ENCODE peak calls at places on chromosomes 12 and 14, in four cellular contexts. One of them, this sample, is unnamed.
A peak's percentile ranks its signal among the peaks of the same experiment; 100 is the strongest.

GRCh38 chr12:59844775-59845174 is 248.9 kb downstream of the SLC16A7 start:
- DNase-seq in CD8-positive, alpha-beta T cell: no peak
- DNase-seq in tibial artery: no peak
- DNase-seq in sigmoid colon: no peak
- DNase-seq in this sample: no peak

GRCh38 chr12:21169878-21170472 is 39.0 kb downstream of the SLCO1B1 start:
- DNase-seq in sigmoid colon: no peak
- DNase-seq in tibial artery: no peak
- DNase-seq in CD8-positive, alpha-beta T cell: no peak
- DNase-seq in this sample: peak; percentile 55

GRCh38 chr14:50387543-50387942 is 9.1 kb downstream of the CDKL1 start:
- DNase-seq in CD8-positive, alpha-beta T cell: no peak
- DNase-seq in tibial artery: no peak
- DNase-seq in sigmoid colon: no peak
- DNase-seq in this sample: no peak

GRCh38 chr12:14959916-14960315 is 1.5 kb downstream of the ARHGDIB start:
- DNase-seq in CD8-positive, alpha-beta T cell: no peak
- DNase-seq in sigmoid colon: no peak
- DNase-seq in tibial artery: no peak
- DNase-seq in this sample: no peak

GRCh38 chr12:117803013-117803412 is 165.8 kb downstream of the KSR2 start:
- DNase-seq in sigmoid colon: no peak
- DNase-seq in tibial artery: no peak
- DNase-seq in CD8-positive, alpha-beta T cell: no peak
- DNase-seq in this sample: no peak

GRCh38 chr14:35400707-35401421 is 3.7 kb downstream of the NFKBIA start:
- DNase-seq in CD8-positive, alpha-beta T cell: peak; percentile 18
- DNase-seq in tibial artery: no peak
- DNase-seq in sigmoid colon: peak; percentile 63
- DNase-seq in this sample: no peak

GRCh38 chr12:93957870-93958269 is 190.5 kb upstream of the PLXNC1 start:
- DNase-seq in sigmoid colon: no peak
- DNase-seq in tibial artery: no peak
- DNase-seq in CD8-positive, alpha-beta T cell: no peak
- DNase-seq in this sample: no peak

GRCh38 chr12:126424696-126425095 is 1359.5 kb downstream of the AACS start:
- DNase-seq in tibial artery: no peak
- DNase-seq in sigmoid colon: no peak
- DNase-seq in CD8-positive, alpha-beta T cell: no peak
- DNase-seq in this sample: no peak

GRCh38 chr12:93609281-93610192 is 37.1 kb downstream of the SOCS2 start:
- DNase-seq in CD8-positive, alpha-beta T cell: no peak
- DNase-seq in sigmoid colon: no peak
- DNase-seq in tibial artery: no peak
- DNase-seq in this sample: no peak

GRCh38 chr14:21385170-21385904 is 1.5 kb upstream of the SUPT16H start:
- DNase-seq in tibial artery: no peak
- DNase-seq in CD8-positive, alpha-beta T cell: no peak
- DNase-seq in sigmoid colon: no peak
- DNase-seq in this sample: no peak

GRCh38 chr12:50926415-50926814 is 25.9 kb upstream of the HIGD1C start:
- DNase-seq in tibial artery: no peak
- DNase-seq in sigmoid colon: no peak
- DNase-seq in CD8-positive, alpha-beta T cell: no peak
- DNase-seq in this sample: no peak

GRCh38 chr12:50927356-50927755 is 25.0 kb upstream of the HIGD1C start:
- DNase-seq in sigmoid colon: no peak
- DNase-seq in CD8-positive, alpha-beta T cell: no peak
- DNase-seq in tibial artery: no peak
- DNase-seq in this sample: no peak

GRCh38 chr12:50928392-50928791 is 24.0 kb upstream of the HIGD1C start:
- DNase-seq in tibial artery: no peak
- DNase-seq in CD8-positive, alpha-beta T cell: no peak
- DNase-seq in sigmoid colon: no peak
- DNase-seq in this sample: no peak

GRCh38 chr12:50925920-50926319 is 26.4 kb upstream of the HIGD1C start:
- DNase-seq in tibial artery: no peak
- DNase-seq in sigmoid colon: no peak
- DNase-seq in CD8-positive, alpha-beta T cell: no peak
- DNase-seq in this sample: no peak

DNA sequence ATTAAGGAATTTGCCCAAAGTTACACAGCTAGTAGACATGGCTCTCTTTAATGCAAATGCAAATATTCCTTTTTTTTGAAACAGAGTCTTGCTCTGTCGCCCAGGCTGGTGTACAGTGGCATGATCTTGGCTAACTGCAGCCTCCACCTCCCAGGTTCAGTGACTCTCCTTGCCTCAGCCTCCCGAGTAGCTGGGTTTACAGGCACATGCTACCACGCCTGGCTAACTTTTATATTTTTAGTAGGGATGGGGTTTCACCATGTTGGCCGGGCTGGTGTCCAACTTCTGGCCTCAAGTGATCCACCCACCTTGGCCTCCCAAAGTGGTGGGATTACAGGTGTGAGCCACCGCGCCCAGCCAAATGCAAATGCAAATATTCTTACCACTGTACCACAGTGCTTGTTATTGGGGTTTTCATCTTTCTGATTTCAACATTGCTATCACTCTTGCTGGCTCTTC is 24.5 kb upstream of the HIGD1C start:
- DNase-seq in sigmoid colon: no peak
- DNase-seq in tibial artery: no peak
- DNase-seq in CD8-positive, alpha-beta T cell: no peak
- DNase-seq in this sample: no peak
- H3K27ac ChIP-seq in sigmoid colon: peak overlapping the region; percentile 91
- H3K27ac ChIP-seq in tibial artery: peak overlapping the region; percentile 81
- H3K27ac ChIP-seq in CD8-positive, alpha-beta T cell: no peak overlapping the region
- H3K27ac ChIP-seq in this sample: no peak overlapping the region

DNA sequence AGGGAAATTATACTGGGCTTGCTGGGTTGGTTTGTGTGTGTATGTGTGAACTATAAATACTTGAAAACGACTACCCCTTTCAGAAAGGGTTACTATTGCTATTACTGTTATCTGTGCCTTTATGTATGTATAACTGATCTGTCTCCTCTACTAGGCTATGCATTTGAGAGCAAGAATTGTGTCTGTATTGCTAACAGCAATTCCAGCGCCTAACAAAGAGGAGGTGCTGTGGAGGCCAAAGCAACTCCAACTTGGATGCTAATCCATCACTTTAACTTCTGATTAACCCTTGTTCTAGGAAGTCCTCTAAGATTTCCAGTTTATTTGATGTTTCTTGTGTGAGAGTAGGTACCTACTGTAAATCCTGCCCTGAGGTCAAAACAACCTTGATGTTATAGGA is 313.9 kb downstream of the PCNX1 start:
- DNase-seq in sigmoid colon: no peak
- DNase-seq in tibial artery: no peak
- DNase-seq in CD8-positive, alpha-beta T cell: no peak
- DNase-seq in this sample: no peak
- TF ChIP-seq CTCF in sigmoid colon: no peak
- TF ChIP-seq CTCF in tibial artery: no peak
- TF ChIP-seq CTCF in CD8-positive, alpha-beta T cell: no peak
- TF ChIP-seq CTCF in this sample: peak; percentile 10

GRCh38 chr12:120230974-120231315 is 30.0 kb upstream of the RPLP0 start:
- DNase-seq in tibial artery: no peak
- DNase-seq in sigmoid colon: no peak
- DNase-seq in CD8-positive, alpha-beta T cell: no peak
- DNase-seq in this sample: no peak

GRCh38 chr12:120231316-120232011 is 30.6 kb upstream of the RPLP0 start:
- DNase-seq in CD8-positive, alpha-beta T cell: no peak
- DNase-seq in sigmoid colon: peak; percentile 79
- DNase-seq in tibial artery: no peak
- DNase-seq in this sample: peak; percentile 94

GRCh38 chr12:120229583-120230325 is 28.8 kb upstream of the RPLP0 start:
- DNase-seq in CD8-positive, alpha-beta T cell: no peak
- DNase-seq in tibial artery: no peak
- DNase-seq in sigmoid colon: peak; percentile 71
- DNase-seq in this sample: no peak

GRCh38 chr12:120229071-120229582 is 28.2 kb upstream of the RPLP0 start:
- DNase-seq in sigmoid colon: peak; percentile 79
- DNase-seq in CD8-positive, alpha-beta T cell: no peak
- DNase-seq in tibial artery: no peak
- DNase-seq in this sample: no peak

GRCh38 chr12:120230326-120230973 is 29.5 kb upstream of the RPLP0 start:
- DNase-seq in CD8-positive, alpha-beta T cell: no peak
- DNase-seq in sigmoid colon: peak; percentile 91
- DNase-seq in tibial artery: peak; percentile 79
- DNase-seq in this sample: peak; percentile 97
- H3K27ac ChIP-seq in CD8-positive, alpha-beta T cell: peak overlapping the region; percentile 8
- H3K27ac ChIP-seq in sigmoid colon: peak overlapping the region; percentile 89
- H3K27ac ChIP-seq in tibial artery: peak overlapping the region; percentile 90
- H3K27ac ChIP-seq in this sample: peak overlapping the region; percentile 94

GRCh38 chr12:124727244-124727673 is 136.4 kb downstream of the SCARB1 start:
- DNase-seq in tibial artery: peak; percentile 77
- DNase-seq in sigmoid colon: peak; percentile 90
- DNase-seq in CD8-positive, alpha-beta T cell: no peak
- DNase-seq in this sample: no peak

GRCh38 chr12:124730455-124730932 is 133.2 kb downstream of the SCARB1 start:
- DNase-seq in sigmoid colon: peak; percentile 87
- DNase-seq in tibial artery: no peak
- DNase-seq in CD8-positive, alpha-beta T cell: no peak
- DNase-seq in this sample: no peak

GRCh38 chr12:124725099-124725498 is 138.6 kb downstream of the SCARB1 start:
- DNase-seq in CD8-positive, alpha-beta T cell: no peak
- DNase-seq in sigmoid colon: no peak
- DNase-seq in tibial artery: no peak
- DNase-seq in this sample: no peak

GRCh38 chr12:124725612-124726237 is 137.9 kb downstream of the SCARB1 start:
- DNase-seq in tibial artery: no peak
- DNase-seq in CD8-positive, alpha-beta T cell: no peak
- DNase-seq in sigmoid colon: no peak
- DNase-seq in this sample: no peak

DNA sequence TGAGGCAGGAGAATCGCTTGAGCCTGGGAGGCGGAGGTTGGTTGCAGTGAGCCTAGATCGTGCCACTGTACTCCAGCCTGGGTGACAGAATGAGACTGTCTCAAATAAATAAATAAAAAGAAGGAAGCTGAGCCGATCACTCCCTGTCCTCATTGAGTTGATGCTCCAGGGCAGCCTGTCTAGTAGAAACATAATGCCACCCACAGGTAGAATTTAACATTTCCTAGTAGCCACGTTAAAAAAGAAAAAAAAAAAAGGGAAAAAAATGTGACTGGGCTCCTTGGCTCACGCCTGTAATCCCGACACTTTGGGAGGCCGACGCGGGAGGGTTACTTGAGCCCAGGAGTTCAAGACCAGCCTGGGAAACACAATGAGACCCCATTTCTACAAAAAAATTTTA is 135.7 kb downstream of the SCARB1 start:
- DNase-seq in CD8-positive, alpha-beta T cell: no peak
- DNase-seq in sigmoid colon: no peak
- DNase-seq in tibial artery: no peak
- DNase-seq in this sample: no peak
- TF ChIP-seq CTCF in CD8-positive, alpha-beta T cell: no peak
- TF ChIP-seq CTCF in sigmoid colon: no peak
- TF ChIP-seq CTCF in tibial artery: no peak
- TF ChIP-seq CTCF in this sample: no peak

DNA sequence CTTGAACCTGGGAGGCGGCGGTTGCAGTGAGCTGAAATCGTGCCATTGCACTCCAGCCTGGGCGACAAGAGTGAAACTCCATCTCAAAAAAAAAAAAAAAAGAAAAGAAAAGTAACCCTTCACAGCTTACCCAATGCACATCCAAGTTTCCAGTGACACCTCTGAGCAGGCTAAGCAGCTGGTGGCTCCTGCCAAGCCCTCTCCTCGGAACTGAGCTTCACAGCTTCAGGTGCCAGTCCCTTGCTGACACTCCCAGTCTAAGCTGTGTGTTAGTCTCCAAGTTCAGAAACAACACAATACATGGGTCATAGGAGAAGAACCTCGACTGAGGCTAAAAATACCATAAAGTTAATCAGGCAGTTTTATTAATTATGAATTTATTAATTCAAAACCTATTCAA is 7.9 kb downstream of the CD9 start:
- DNase-seq in tibial artery: no peak
- DNase-seq in sigmoid colon: no peak
- DNase-seq in CD8-positive, alpha-beta T cell: no peak
- DNase-seq in this sample: no peak
- H3K27ac ChIP-seq in tibial artery: peak overlapping the region; percentile 98
- H3K27ac ChIP-seq in sigmoid colon: peak overlapping the region; percentile 98
- H3K27ac ChIP-seq in CD8-positive, alpha-beta T cell: no peak overlapping the region
- H3K27ac ChIP-seq in this sample: no peak overlapping the region

GRCh38 chr12:128807161-128807724 is 16.5 kb downstream of the SLC15A4 start:
- DNase-seq in tibial artery: peak; percentile 39
- DNase-seq in sigmoid colon: peak; percentile 48
- DNase-seq in CD8-positive, alpha-beta T cell: no peak
- DNase-seq in this sample: no peak

GRCh38 chr12:128813392-128813791 is 10.4 kb downstream of the SLC15A4 start:
- DNase-seq in CD8-positive, alpha-beta T cell: no peak
- DNase-seq in sigmoid colon: peak; percentile 29
- DNase-seq in tibial artery: no peak
- DNase-seq in this sample: no peak

GRCh38 chr12:128808651-128809050 is 15.1 kb downstream of the SLC15A4 start:
- DNase-seq in tibial artery: no peak
- DNase-seq in sigmoid colon: peak; percentile 40
- DNase-seq in CD8-positive, alpha-beta T cell: no peak
- DNase-seq in this sample: no peak

GRCh38 chr12:128811806-128812205 is 12.0 kb downstream of the SLC15A4 start:
- DNase-seq in sigmoid colon: peak; percentile 20
- DNase-seq in tibial artery: no peak
- DNase-seq in CD8-positive, alpha-beta T cell: no peak
- DNase-seq in this sample: no peak

DNA sequence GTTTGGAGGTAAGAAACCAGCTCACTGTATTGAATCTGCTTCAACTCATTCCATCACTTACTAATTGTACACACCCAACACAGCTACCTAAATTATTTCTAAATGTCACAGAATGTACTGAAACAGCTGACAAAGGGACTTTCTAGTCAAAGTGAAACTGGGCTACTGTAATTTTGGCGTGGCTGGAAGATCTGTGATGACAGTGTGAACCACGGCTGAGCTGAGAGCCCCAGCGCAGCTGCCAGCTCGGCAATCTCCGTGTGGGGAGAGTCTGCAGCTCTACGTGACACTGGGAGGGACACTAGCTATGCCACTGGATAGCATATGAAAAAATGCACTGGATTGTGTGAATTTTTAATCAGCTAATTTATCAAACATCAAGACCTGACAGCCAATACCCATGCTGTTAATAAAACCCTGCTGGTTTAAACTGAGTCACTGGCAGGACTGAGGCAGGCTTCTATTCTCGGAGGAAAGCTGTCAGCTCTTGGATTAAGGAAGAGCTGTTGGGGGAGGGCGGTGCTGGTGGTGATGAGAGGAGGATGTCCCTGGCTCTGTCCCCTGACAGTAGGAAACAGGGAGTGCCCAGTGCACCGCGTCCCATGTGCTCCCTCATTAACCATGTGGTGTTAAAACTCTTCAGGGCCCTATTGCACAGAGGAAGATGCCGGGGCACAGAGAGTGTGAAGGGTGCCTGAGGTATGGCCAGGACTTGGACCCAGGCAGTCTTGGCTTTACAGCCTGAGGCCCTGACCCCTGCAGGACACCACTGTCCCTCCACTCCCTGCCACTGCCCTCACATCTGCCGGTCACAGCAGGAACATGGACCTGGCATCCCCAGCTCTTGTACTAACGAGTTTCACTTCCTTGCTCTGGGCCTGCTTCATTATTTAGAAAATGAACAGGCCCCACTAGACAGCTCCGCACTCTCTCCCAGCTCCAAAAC is 13.3 kb downstream of the SLC15A4 start:
- DNase-seq in sigmoid colon: peak; percentile 78
- DNase-seq in tibial artery: peak; percentile 75
- DNase-seq in CD8-positive, alpha-beta T cell: no peak
- DNase-seq in this sample: no peak
- TF ChIP-seq CTCF in sigmoid colon: no peak
- TF ChIP-seq CTCF in tibial artery: no peak
- TF ChIP-seq CTCF in CD8-positive, alpha-beta T cell: no peak
- TF ChIP-seq CTCF in this sample: no peak

This sample was measured in brain microvascular endothelial cell.